ENCODE peak calls at places on chromosomes 1 and 21, in seven cellular contexts. R is IMR-90, T is cardiac fibroblast, O is fibroblast of pulmonary artery, H is breast epithelium, I is fibroblast of lung, V is tibial artery. W is an unnamed sample.

GRCh38 chr1:70997793-70998192 is 49.8 kb downstream of the PTGER3 start:
- DNase-seq in R (no peak), I (no peak), V (no peak), O (no peak), H (no peak), T (no peak), W (no peak)

GRCh38 chr21:44802396-44803153 is 955 bp upstream of the UBE2G2 start:
- DNase-seq in V (no peak), T (no peak), I (no peak), H (no peak), R (no peak), O (no peak), W (no peak)

GRCh38 chr1:58683519-58683918 is 16.3 kb downstream of the MYSM1 start:
- DNase-seq in V (no peak), T (no peak), H (no peak), R (no peak), O (no peak), I (peak; percentile 27), W (peak; percentile 13)

GRCh38 chr1:240094043-240094722 is 2.5 kb downstream of the FMN2 start:
- DNase-seq in R (no peak), T (no peak), I (peak; percentile 20), V (no peak), O (no peak), H (no peak), W (no peak)

GRCh38 chr1:215132156-215132555 is 49.6 kb downstream of the KCNK2 start:
- DNase-seq in V (no peak), R (peak; percentile 53), H (no peak), I (peak; percentile 69), O (no peak), T (no peak), W (peak; percentile 68)

GRCh38 chr1:36305915-36306209 is 306 bp upstream of the SH3D21 start:
- DNase-seq in T (no peak), I (no peak), V (no peak), O (no peak), R (no peak), H (no peak), W (no peak)

GRCh38 chr1:145999321-146000024 is 3.1 kb upstream of the TXNIP start:
- DNase-seq in V (peak; percentile 78), O (no peak), R (no peak), H (no peak), I (no peak), T (peak; percentile 63), W (no peak)

GRCh38 chr1:36542024-36542961 is 59.6 kb upstream of the CSF3R start:
- DNase-seq in V (peak; percentile 38), T (no peak), I (no peak), H (no peak), O (no peak), R (no peak), W (no peak)

GRCh38 chr1:162678439-162678838 is 46.2 kb downstream of the DDR2 start:
- DNase-seq in H (peak; percentile 66), V (no peak), R (peak; percentile 89), O (peak; percentile 79), T (peak; percentile 74), I (peak; percentile 91), W (peak; percentile 87)

GRCh38 chr1:46062651-46063319 is 69.6 kb downstream of the PIK3R3 start:
- DNase-seq in V (no peak), O (no peak), I (no peak), H (no peak), T (peak; percentile 7), R (peak; percentile 22), W (no peak)

GRCh38 chr1:182377175-182377574 is 14.4 kb downstream of the GLUL start:
- DNase-seq in T (no peak), R (no peak), V (no peak), I (no peak), O (no peak), H (no peak), W (no peak)

GRCh38 chr1:210340751-210341328 is 12.1 kb downstream of the HHAT start:
- DNase-seq in O (no peak), H (no peak), I (no peak), T (no peak), V (no peak), R (no peak), W (no peak)

GRCh38 chr21:26490771-26491170 is 82.3 kb downstream of the CYYR1 start:
- DNase-seq in V (no peak), T (peak; percentile 8), O (peak; percentile 1), I (peak; percentile 58), R (no peak), H (no peak), W (peak; percentile 36)

GRCh38 chr21:39715804-39716397 is 29.1 kb upstream of the IGSF5 start:
- DNase-seq in I (peak; percentile 21), O (peak; percentile 54), V (no peak), T (peak; percentile 49), H (peak; percentile 30), R (peak; percentile 32), W (no peak)

GRCh38 chr1:208008534-208008933 is 97.6 kb upstream of the CD34 start:
- DNase-seq in H (no peak), R (no peak), T (no peak), V (no peak), O (no peak), I (peak; percentile 41), W (peak; percentile 28)
- H3K4me3 ChIP-seq in H (no peak overlapping the region), R (no peak overlapping the region), T (no peak overlapping the region), V (no peak overlapping the region), O (no peak overlapping the region), I (no peak overlapping the region), W (no peak overlapping the region)

GRCh38 chr1:20684050-20684620 is 23.0 kb upstream of the DDOST start:
- DNase-seq in H (no peak), V (no peak), T (no peak), R (no peak), O (no peak), I (no peak), W (no peak)
- H3K4me3 ChIP-seq in H (peak overlapping the region; percentile 31), V (no peak overlapping the region), T (no peak overlapping the region), R (no peak overlapping the region), O (no peak overlapping the region), I (no peak overlapping the region), W (no peak overlapping the region)

GRCh38 chr21:34129971-34130597 is 56.7 kb downstream of the MRPS6 start:
- DNase-seq in H (no peak), V (no peak), I (peak; percentile 47), T (peak; percentile 29), R (peak; percentile 48), O (peak; percentile 27), W (peak; percentile 14)
- H3K4me3 ChIP-seq in H (no peak overlapping the region), V (peak overlapping the region; percentile 20), I (peak overlapping the region; percentile 35), T (no peak overlapping the region), R (no peak overlapping the region), O (no peak overlapping the region), W (peak overlapping the region; percentile 13)

GRCh38 chr1:15621975-15622374 is 4.7 kb downstream of the DDI2 start:
- DNase-seq in R (no peak), T (peak; percentile 24), H (no peak), V (no peak), O (no peak), I (no peak), W (no peak)

GRCh38 chr1:15618685-15619525 is 1.6 kb downstream of the DDI2 start:
- DNase-seq in H (no peak), V (no peak), O (peak; percentile 75), I (peak; percentile 21), R (peak; percentile 79), T (peak; percentile 74), W (no peak)

GRCh38 chr1:15620155-15620545 is 2.9 kb downstream of the DDI2 start:
- DNase-seq in O (peak; percentile 57), V (no peak), I (peak; percentile 41), T (peak; percentile 44), H (no peak), R (peak; percentile 75), W (no peak)

GRCh38 chr1:15622707-15623373 is 5.6 kb downstream of the DDI2 start:
- DNase-seq in I (no peak), V (no peak), R (no peak), H (no peak), O (no peak), T (no peak), W (no peak)

DNA sequence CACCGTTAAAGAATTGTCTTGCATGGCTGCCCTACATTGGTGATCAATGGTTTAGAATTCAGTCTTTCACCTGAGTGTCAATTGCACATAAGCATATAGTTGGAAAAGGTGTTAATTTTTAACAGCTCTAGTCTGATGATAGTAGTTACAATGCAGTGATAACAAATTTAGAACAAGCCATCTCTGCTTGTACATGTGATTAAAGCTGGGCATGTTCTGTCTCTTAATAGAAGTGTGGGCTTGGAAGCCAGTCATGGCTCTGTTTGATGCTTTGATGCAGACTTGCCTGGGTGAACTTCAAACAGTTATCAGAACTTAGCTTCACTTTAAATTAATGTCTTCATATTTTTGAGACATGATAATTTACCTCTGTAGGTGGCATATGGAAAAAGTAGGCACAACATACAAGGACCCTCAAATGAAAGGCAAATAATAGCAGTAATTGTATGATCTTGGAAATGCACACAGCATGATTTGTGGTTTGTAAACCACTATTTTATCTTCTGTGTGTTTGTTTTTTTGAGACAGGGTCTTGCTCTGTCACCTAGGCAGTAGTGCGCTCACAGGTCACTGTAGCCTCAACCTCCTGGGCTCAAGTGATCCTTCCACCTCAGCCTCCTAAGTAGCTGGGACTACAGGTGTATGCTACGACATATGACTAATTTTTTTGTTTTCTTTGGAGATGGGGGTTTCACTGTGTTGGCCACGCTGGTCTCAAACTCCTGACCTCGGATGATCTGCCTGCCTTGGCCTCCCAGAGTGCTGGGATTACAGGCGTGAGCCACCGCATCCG is 3.8 kb downstream of the DDI2 start:
- DNase-seq in V (no peak), O (no peak), R (no peak), H (no peak), I (no peak), T (no peak), W (no peak)
- H3K4me3 ChIP-seq in V (no peak overlapping the region), O (no peak overlapping the region), R (no peak overlapping the region), H (no peak overlapping the region), I (no peak overlapping the region), T (no peak overlapping the region), W (no peak overlapping the region)

GRCh38 chr1:29032839-29033238 is 90.9 kb downstream of the TMEM200B start:
- DNase-seq in R (no peak), V (no peak), T (no peak), H (no peak), I (no peak), O (no peak), W (no peak)

GRCh38 chr1:29029652-29030051 is 94.1 kb downstream of the TMEM200B start:
- DNase-seq in I (no peak), T (no peak), R (no peak), O (no peak), H (no peak), V (no peak), W (no peak)

DNA sequence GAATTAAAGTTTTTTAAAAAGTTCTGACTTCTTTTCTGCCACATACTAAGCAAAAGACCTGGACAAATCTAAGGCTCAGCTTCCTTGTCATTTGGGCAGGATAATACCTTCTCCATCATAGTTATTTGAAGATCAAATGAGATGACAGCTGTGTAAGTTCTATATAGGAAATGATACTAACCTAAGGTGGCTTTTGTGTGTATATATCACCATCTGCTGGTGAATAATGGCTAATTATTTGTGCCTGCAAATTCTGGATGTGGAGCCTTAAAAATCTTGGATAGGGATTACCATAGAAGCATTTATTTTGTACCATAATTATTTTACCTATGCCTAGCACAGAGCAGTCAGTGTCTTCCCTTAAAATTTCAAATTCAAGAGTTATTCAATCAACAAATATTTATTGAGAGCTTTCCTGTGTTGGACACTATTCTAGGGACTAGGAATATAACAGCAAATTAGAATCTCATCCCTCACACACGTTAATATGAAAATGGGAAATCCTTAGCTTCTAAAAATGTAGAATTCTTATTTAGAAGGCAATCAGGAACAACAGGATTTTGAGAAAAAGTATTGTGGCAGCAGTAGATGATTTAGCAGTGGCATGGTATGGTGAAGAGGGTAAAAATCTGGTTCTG is 89.8 kb downstream of the TMEM200B start:
- DNase-seq in T (peak; percentile 64), I (peak; percentile 30), R (peak; percentile 56), V (no peak), O (peak; percentile 68), H (no peak), W (peak; percentile 10)
- H3K4me3 ChIP-seq in T (no peak overlapping the region), I (no peak overlapping the region), R (no peak overlapping the region), V (no peak overlapping the region), O (no peak overlapping the region), H (no peak overlapping the region), W (no peak overlapping the region)

GRCh38 chr1:14599787-14600186 is 1.3 kb downstream of the KAZN start:
- DNase-seq in R (no peak), I (no peak), O (no peak), V (no peak), H (no peak), T (no peak), W (no peak)
- H3K4me3 ChIP-seq in R (peak overlapping the region; percentile 33), I (peak overlapping the region; percentile 61), O (no peak overlapping the region), V (no peak overlapping the region), H (peak overlapping the region; percentile 44), T (peak overlapping the region; percentile 55), W (peak overlapping the region; percentile 52)